ENCODE peak calls at places on chromosomes 11 and 22, in nine cellular contexts. O is mucosa of gallbladder; Y is NCI-H526; Q is H7; H is activated CD4-positive, alpha-beta T cell treated with anti-CD3 and anti-CD28 coated beads for 24 hours; A is A549; E is A172; C is omental fat pad; T is neuronal stem cell. V is an unnamed sample.

GRCh38 chr11:27217948-27218410 is 145.0 kb downstream of the CCDC34 start:
- DNase-seq in O (no peak), Y (no peak), Q (no peak), H (no peak), A (no peak), E (peak), C (no peak), T (no peak), V (no peak)

GRCh38 chr11:19846654-19847330 is 134.2 kb downstream of the NAV2 start:
- DNase-seq in O (no peak), Y (no peak), Q (no peak), H (no peak), A (no peak), E (no peak), C (no peak), T (no peak), V (peak)

GRCh38 chr11:120554771-120555432 is 43.4 kb downstream of the GRIK4 start:
- DNase-seq in O (no peak), Y (peak), Q (peak), H (no peak), A (no peak), E (no peak), C (no peak), T (no peak), V (no peak)

GRCh38 chr11:57391546-57391945 is 1.1 kb upstream of the PRG2 start:
- DNase-seq in O (no peak), Y (no peak), Q (no peak), H (no peak), A (no peak), E (no peak), C (no peak), T (no peak), V (no peak)

GRCh38 chr11:35955636-35956035 is 11.8 kb downstream of the LDLRAD3 start:
- DNase-seq in O (no peak), Y (no peak), Q (no peak), H (no peak), A (no peak), E (no peak), C (no peak), T (no peak), V (no peak)

GRCh38 chr11:13767461-13767860 is 99.0 kb downstream of the FAR1 start:
- DNase-seq in O (no peak), Y (no peak), Q (no peak), H (no peak), A (no peak), E (no peak), C (no peak), T (no peak), V (no peak)

GRCh38 chr22:33401291-33401690 is 343.1 kb upstream of the SYN3 start:
- DNase-seq in O (no peak), Y (no peak), Q (no peak), H (no peak), A (peak), E (peak), C (no peak), T (no peak), V (no peak)

GRCh38 chr11:3627291-3627690 is 14.5 kb downstream of the ART5 start:
- DNase-seq in O (no peak), Y (no peak), Q (no peak), H (no peak), A (peak), E (peak), C (no peak), T (no peak), V (no peak)

GRCh38 chr11:2754008-2754407 is 54.2 kb upstream of the KCNQ1OT1 start:
- DNase-seq in O (no peak), Y (no peak), Q (no peak), H (no peak), A (no peak), E (no peak), C (no peak), T (no peak), V (no peak)

GRCh38 chr11:9834281-9834680 is 170.4 kb downstream of the SWAP70 start:
- DNase-seq in O (no peak), Y (no peak), Q (no peak), H (no peak), A (no peak), E (peak), C (no peak), T (no peak), V (no peak)

GRCh38 chr11:5722622-5723021 is 13.6 kb upstream of the OR56B1 start:
- DNase-seq in O (peak), Y (no peak), Q (no peak), H (no peak), A (no peak), E (no peak), C (no peak), T (no peak), V (no peak)

GRCh38 chr11:4607782-4608666 is at the start of gene TRIM68:
- DNase-seq in O (peak), Y (peak), Q (peak), H (peak), A (peak), E (peak), C (peak), T (peak), V (peak)

GRCh38 chr22:23216331-23217170 is 36.2 kb downstream of the BCR start:
- DNase-seq in O (no peak), Y (peak), Q (no peak), H (peak), A (no peak), E (no peak), C (no peak), T (no peak), V (no peak)

GRCh38 chr11:23205156-23205871 is 345.0 kb upstream of the CCDC179 start:
- DNase-seq in O (no peak), Y (no peak), Q (no peak), H (no peak), A (no peak), E (peak), C (no peak), T (no peak), V (no peak)

GRCh38 chr22:45584121-45584570 is 81.5 kb downstream of the FBLN1 start:
- DNase-seq in O (no peak), Y (peak), Q (no peak), H (no peak), A (peak), E (no peak), C (no peak), T (no peak), V (peak)

GRCh38 chr22:26632422-26633155 is 10.8 kb downstream of the CRYBA4 start:
- DNase-seq in O (no peak), Y (no peak), Q (no peak), H (no peak), A (no peak), E (no peak), C (no peak), T (no peak), V (peak)

GRCh38 chr11:107661656-107662055 is 50.2 kb downstream of the SLN start:
- DNase-seq in O (no peak), Y (no peak), Q (no peak), H (no peak), A (no peak), E (no peak), C (no peak), T (no peak), V (no peak)

GRCh38 chr11:64870176-64870892 is 8.1 kb downstream of the EHD1 start:
- DNase-seq in O (no peak), Y (no peak), Q (peak), H (no peak), A (no peak), E (peak), C (no peak), T (no peak), V (peak)

GRCh38 chr11:1438967-1439330 is 47.6 kb downstream of the MOB2 start:
- DNase-seq in O (no peak), Y (no peak), Q (no peak), H (no peak), A (no peak), E (no peak), C (no peak), T (no peak), V (no peak)

GRCh38 chr22:46362221-46362933 is 26.9 kb downstream of the TRMU start:
- DNase-seq in O (no peak), Y (no peak), Q (peak), H (no peak), A (no peak), E (no peak), C (no peak), T (no peak), V (no peak)

GRCh38 chr11:83864412-83865057 is 578.4 kb upstream of the CCDC90B start:
- DNase-seq in O (no peak), Y (no peak), Q (no peak), H (no peak), A (no peak), E (no peak), C (no peak), T (no peak), V (no peak)

GRCh38 chr11:9600651-9601040 is 27.2 kb downstream of the WEE1 start:
- DNase-seq in O (no peak), Y (no peak), Q (no peak), H (no peak), A (no peak), E (no peak), C (no peak), T (no peak), V (no peak)

GRCh38 chr11:102367364-102367763 is 20.4 kb downstream of the BIRC2 start:
- DNase-seq in O (no peak), Y (peak), Q (no peak), H (no peak), A (peak), E (no peak), C (no peak), T (no peak), V (no peak)

GRCh38 chr11:103433976-103434375 is 324.8 kb downstream of the DYNC2H1 start:
- DNase-seq in O (no peak), Y (peak), Q (no peak), H (no peak), A (no peak), E (peak), C (no peak), T (no peak), V (no peak)

GRCh38 chr11:31910950-31911576 is 99.9 kb upstream of the PAX6 start:
- DNase-seq in O (no peak), Y (no peak), Q (no peak), H (no peak), A (no peak), E (no peak), C (no peak), T (no peak), V (no peak)

GRCh38 chr22:41915035-41915782 is at the start of gene SHISA8:
- DNase-seq in O (no peak), Y (peak), Q (peak), H (no peak), A (no peak), E (no peak), C (no peak), T (no peak), V (no peak)